ENCODE peak calls at places on chromosomes 12 and 14, in five cellular contexts. S is fibroblast of the aortic adventitia, I is fibroblast of mammary gland, C is pancreas, A is Caco-2. F is an unnamed sample.

GRCh38 chr14:31070431-31070830 is 44.3 kb upstream of the STRN3 start:
- DNase-seq in S (peak; percentile 97), C (no peak), I (peak; percentile 74), A (no peak), F (no peak)

GRCh38 chr12:64092507-64092906 is 129.6 kb downstream of the KICS2 start:
- DNase-seq in A (no peak), S (no peak), C (no peak), I (no peak), F (no peak)

GRCh38 chr14:64510127-64510808 is 5.7 kb downstream of the ZBTB1 start:
- DNase-seq in S (no peak), I (no peak), C (no peak), A (no peak), F (no peak)

GRCh38 chr14:80679273-80679672 is 262.3 kb downstream of the CEP128 start:
- DNase-seq in A (no peak), I (no peak), C (no peak), S (no peak), F (no peak)

GRCh38 chr14:57692671-57693070 is 173.2 kb downstream of the SLC35F4 start:
- DNase-seq in A (no peak), C (no peak), S (peak; percentile 82), I (peak; percentile 78), F (peak; percentile 4)

GRCh38 chr14:104753528-104754212 is 723 bp downstream of the SIVA1 start:
- DNase-seq in I (no peak), C (no peak), A (no peak), S (no peak), F (peak; percentile 16)

GRCh38 chr14:44151120-44151519 is 356.0 kb downstream of the FSCB start:
- DNase-seq in S (no peak), I (no peak), C (no peak), A (no peak), F (no peak)

GRCh38 chr12:112777387-112778025 is 14.0 kb upstream of the RPH3A start:
- DNase-seq in C (no peak), S (no peak), A (no peak), I (no peak), F (no peak)

GRCh38 chr14:63893701-63894458 is 41.1 kb downstream of the SYNE2 start:
- DNase-seq in S (peak; percentile 100), I (peak; percentile 93), A (no peak), C (peak; percentile 30), F (no peak)

GRCh38 chr12:106285993-106286392 is 16.5 kb upstream of the TCP11L2 start:
- DNase-seq in C (no peak), I (no peak), A (no peak), S (no peak), F (no peak)

GRCh38 chr14:66634876-66635275 is 126.9 kb downstream of the GPHN start:
- DNase-seq in C (no peak), A (no peak), I (no peak), S (peak; percentile 24), F (no peak)

GRCh38 chr14:96104469-96105057 is 65.4 kb downstream of the C14orf132 start:
- DNase-seq in I (peak; percentile 100), S (peak; percentile 98), C (peak; percentile 84), A (peak; percentile 61), F (peak; percentile 50)

GRCh38 chr12:56601503-56601902 is 28.6 kb downstream of the BAZ2A start:
- DNase-seq in C (no peak), S (no peak), A (peak; percentile 50), I (no peak), F (peak; percentile 52)

GRCh38 chr12:113241191-113242017 is 20.1 kb downstream of the TPCN1 start:
- DNase-seq in C (peak; percentile 71), A (peak; percentile 87), I (peak; percentile 82), S (peak; percentile 47), F (peak; percentile 75)

GRCh38 chr12:91743727-91744126 is 401.9 kb downstream of the BTG1 start:
- DNase-seq in A (no peak), S (no peak), I (no peak), C (no peak), F (no peak)

GRCh38 chr12:75854681-75855309 is 176.8 kb downstream of the PHLDA1 start:
- DNase-seq in A (no peak), I (peak; percentile 90), C (no peak), S (peak; percentile 93), F (no peak)

GRCh38 chr12:124608451-124608870 is 41.0 kb upstream of the NCOR2 start:
- DNase-seq in S (no peak), C (no peak), A (no peak), I (peak; percentile 25), F (no peak)

GRCh38 chr14:49950275-49951250 is 57.7 kb downstream of the ARF6 start:
- DNase-seq in C (peak; percentile 44), A (no peak), S (no peak), I (peak; percentile 15), F (peak; percentile 84)

GRCh38 chr12:123478762-123479161 is 20.8 kb downstream of the SNRNP35 start:
- DNase-seq in C (no peak), A (no peak), S (no peak), I (peak; percentile 24), F (no peak)

GRCh38 chr14:20412876-20413784 is at the start of gene TEP1:
- DNase-seq in S (peak; percentile 77), A (peak; percentile 85), I (peak; percentile 72), C (peak; percentile 84), F (peak; percentile 86)

GRCh38 chr12:56143225-56143624 is 9.2 kb upstream of the MYL6B start:
- DNase-seq in S (no peak), A (no peak), C (no peak), I (no peak), F (no peak)

GRCh38 chr12:62933220-62933870 is 1.6 kb downstream of the PPM1H start:
- DNase-seq in S (no peak), I (no peak), A (peak; percentile 74), C (peak; percentile 37), F (peak; percentile 74)

GRCh38 chr12:11729008-11729407 is 79.5 kb downstream of the ETV6 start:
- DNase-seq in S (no peak), A (no peak), I (no peak), C (peak; percentile 93), F (peak; percentile 65)

GRCh38 chr14:67575684-67576083 is 24.4 kb downstream of the PIGH start:
- DNase-seq in I (no peak), A (no peak), C (no peak), S (no peak), F (peak; percentile 72)

GRCh38 chr14:85587152-85587697 is 57.3 kb downstream of the FLRT2 start:
- DNase-seq in C (no peak), S (peak; percentile 90), A (no peak), I (peak; percentile 94), F (no peak)

GRCh38 chr12:90304231-90304630 is 595.6 kb upstream of the ATP2B1 start:
- DNase-seq in I (no peak), C (no peak), A (no peak), S (no peak), F (no peak)

GRCh38 chr12:129520736-129521135 is 383.1 kb downstream of the TMEM132D start:
- DNase-seq in I (no peak), S (no peak), C (no peak), A (no peak), F (no peak)

GRCh38 chr14:22505751-22506710 is 83.0 kb downstream of the DAD1 start:
- DNase-seq in C (no peak), I (no peak), S (no peak), A (no peak), F (no peak)

DNA sequence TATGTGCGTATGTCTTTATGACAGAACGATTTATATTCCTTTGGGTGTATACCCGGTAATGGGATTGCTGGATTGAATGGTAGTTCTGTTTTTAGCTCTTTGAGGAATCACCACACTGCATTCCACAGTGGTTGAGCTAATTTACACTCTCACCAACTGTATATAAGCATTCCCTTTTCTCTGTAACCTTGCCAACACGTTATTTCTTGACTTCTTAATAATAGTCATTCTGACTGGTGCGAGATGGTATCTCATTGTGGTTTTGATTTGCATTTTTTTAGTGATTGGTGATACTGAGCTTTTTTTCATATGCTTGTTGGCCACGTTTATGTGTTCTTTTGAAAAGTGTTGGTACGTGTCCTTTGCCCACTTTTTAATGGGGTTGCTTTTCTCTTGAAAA is 49.7 kb downstream of the FRS2 start:
- DNase-seq in C (no peak), A (no peak), S (no peak), I (no peak), F (no peak)
- TF ChIP-seq CTCF in C (no peak), A (no peak), S (no peak), I (no peak), F (no peak)

GRCh38 chr12:46263140-46264017 is 5.5 kb downstream of the SLC38A1 start:
- DNase-seq in A (no peak), S (no peak), C (no peak), I (no peak), F (no peak)
- TF ChIP-seq CTCF in A (peak; percentile 41), S (peak; percentile 42), C (no peak), I (peak; percentile 32), F (no peak)

GRCh38 chr12:122064034-122064777 is 14.3 kb upstream of the MLXIP start:
- DNase-seq in A (peak; percentile 99), S (peak; percentile 99), I (peak; percentile 98), C (peak; percentile 99), F (peak; percentile 66)
- TF ChIP-seq CTCF in A (peak; percentile 29), S (peak; percentile 70), I (peak; percentile 57), C (no peak), F (peak; percentile 37)

GRCh38 chr14:23569443-23570151 is 2.0 kb upstream of the AP1G2 start:
- DNase-seq in C (no peak), A (peak; percentile 55), I (no peak), S (no peak), F (peak; percentile 42)
- TF ChIP-seq CTCF in C (no peak), A (no peak), I (no peak), S (no peak), F (no peak)

GRCh38 chr12:88081247-88081646 is 52.0 kb upstream of the C12orf50 start:
- DNase-seq in I (no peak), C (no peak), A (no peak), S (no peak), F (no peak)
- TF ChIP-seq CTCF in I (no peak), C (no peak), A (no peak), S (no peak), F (no peak)

GRCh38 chr14:39469094-39469710 is 37.0 kb upstream of the FBXO33 start:
- DNase-seq in C (no peak), S (peak; percentile 8), I (peak; percentile 34), A (peak; percentile 40), F (peak; percentile 19)
- TF ChIP-seq CTCF in C (no peak), S (no peak), I (peak; percentile 26), A (no peak), F (no peak)

GRCh38 chr12:50057000-50057841 is at the start of gene ASIC1:
- DNase-seq in I (peak; percentile 52), A (peak; percentile 85), S (peak; percentile 60), C (peak; percentile 57), F (peak; percentile 61)
- TF ChIP-seq CTCF in I (no peak), A (peak; percentile 28), S (no peak), C (no peak), F (no peak)

DNA sequence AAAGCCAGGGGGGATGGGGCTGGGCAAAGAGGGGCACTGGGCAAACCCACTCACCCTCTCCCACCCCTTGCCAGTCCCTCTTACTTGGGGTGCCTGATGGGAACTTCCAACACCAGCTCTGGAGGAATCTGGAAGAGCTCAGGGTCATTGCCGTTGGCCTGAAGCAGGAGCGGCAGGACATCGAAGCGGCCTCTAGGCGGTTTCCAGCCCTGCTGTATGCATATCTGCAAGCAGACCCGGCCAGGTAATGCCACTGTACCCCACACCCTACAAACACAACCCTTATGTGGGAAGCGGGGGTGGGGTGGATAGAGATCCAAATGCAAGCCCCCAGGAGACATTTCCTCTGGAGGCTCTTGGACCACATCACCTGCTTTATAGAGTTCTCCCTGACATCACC is 83.6 kb downstream of the NOS1 start:
- DNase-seq in S (no peak), C (no peak), I (no peak), A (no peak), F (no peak)
- TF ChIP-seq CTCF in S (no peak), C (no peak), I (no peak), A (no peak), F (no peak)

GRCh38 chr12:108850854-108851573 is 6.4 kb downstream of the SSH1 start:
- DNase-seq in C (no peak), A (no peak), I (peak; percentile 89), S (peak; percentile 88), F (no peak)
- TF ChIP-seq CTCF in C (no peak), A (no peak), I (peak; percentile 28), S (peak; percentile 27), F (no peak)